ENCODE peak calls at places on chromosomes 3 and 15, in four cellular contexts. One of them, this sample, is unnamed.

GRCh38 chr3:177777699-177778098 is 580.4 kb upstream of the TBL1XR1 start:
- DNase-seq in GM12878: peak; percentile 20
- DNase-seq in H1: no peak
- DNase-seq in HepG2: peak; percentile 52
- DNase-seq in this sample: peak; percentile 36

GRCh38 chr15:95280711-95281110 is 1049.3 kb downstream of the MCTP2 start:
- DNase-seq in GM12878: no peak
- DNase-seq in H1: no peak
- DNase-seq in HepG2: no peak
- DNase-seq in this sample: no peak

GRCh38 chr15:64430000-64430735 is 30.2 kb upstream of the ZNF609 start:
- DNase-seq in GM12878: peak; percentile 65
- DNase-seq in H1: peak; percentile 69
- DNase-seq in HepG2: no peak
- DNase-seq in this sample: peak; percentile 91

GRCh38 chr3:32934150-32934742 is 17.2 kb upstream of the CCR4 start:
- DNase-seq in GM12878: no peak
- DNase-seq in H1: no peak
- DNase-seq in HepG2: no peak
- DNase-seq in this sample: peak; percentile 13

GRCh38 chr15:40146037-40146436 is 14.8 kb upstream of the BUB1B start:
- DNase-seq in GM12878: no peak
- DNase-seq in H1: no peak
- DNase-seq in HepG2: no peak
- DNase-seq in this sample: no peak

GRCh38 chr3:12155833-12156232 is 2.9 kb downstream of the TIMP4 start:
- DNase-seq in GM12878: no peak
- DNase-seq in H1: no peak
- DNase-seq in HepG2: peak; percentile 25
- DNase-seq in this sample: no peak

GRCh38 chr3:48243886-48244285 is 3.0 kb downstream of the ZNF589 start:
- DNase-seq in GM12878: no peak
- DNase-seq in H1: no peak
- DNase-seq in HepG2: no peak
- DNase-seq in this sample: no peak

GRCh38 chr3:151568095-151568685 is 107.3 kb upstream of the IGSF10 start:
- DNase-seq in GM12878: no peak
- DNase-seq in H1: no peak
- DNase-seq in HepG2: no peak
- DNase-seq in this sample: no peak

GRCh38 chr3:4689021-4689420 is 195.9 kb downstream of the ITPR1 start:
- DNase-seq in GM12878: no peak
- DNase-seq in H1: no peak
- DNase-seq in HepG2: no peak
- DNase-seq in this sample: no peak

GRCh38 chr3:125261031-125261430 is 48.5 kb upstream of the SLC12A8 start:
- DNase-seq in GM12878: no peak
- DNase-seq in H1: no peak
- DNase-seq in HepG2: no peak
- DNase-seq in this sample: no peak

GRCh38 chr15:86087808-86088207 is 8.1 kb downstream of the AGBL1 start:
- DNase-seq in GM12878: no peak
- DNase-seq in H1: no peak
- DNase-seq in HepG2: no peak
- DNase-seq in this sample: no peak

GRCh38 chr3:163543558-163544189 is 1534.6 kb downstream of the SI start:
- DNase-seq in GM12878: no peak
- DNase-seq in H1: no peak
- DNase-seq in HepG2: no peak
- DNase-seq in this sample: no peak

GRCh38 chr3:87336761-87337160 is 60.4 kb upstream of the POU1F1 start:
- DNase-seq in GM12878: no peak
- DNase-seq in H1: no peak
- DNase-seq in HepG2: no peak
- DNase-seq in this sample: no peak

GRCh38 chr3:51434746-51435323 is 43.8 kb downstream of the RBM15B start:
- DNase-seq in GM12878: peak; percentile 5
- DNase-seq in H1: no peak
- DNase-seq in HepG2: peak; percentile 48
- DNase-seq in this sample: peak; percentile 49

GRCh38 chr3:64125561-64125960 is 99.7 kb downstream of the PRICKLE2 start:
- DNase-seq in GM12878: no peak
- DNase-seq in H1: no peak
- DNase-seq in HepG2: no peak
- DNase-seq in this sample: no peak

GRCh38 chr3:127393131-127393820 is 105.4 kb upstream of the PRR20G start:
- DNase-seq in GM12878: no peak
- DNase-seq in H1: no peak
- DNase-seq in HepG2: no peak
- DNase-seq in this sample: no peak

GRCh38 chr15:47409038-47409437 is 308.3 kb upstream of the SEMA6D start:
- DNase-seq in GM12878: no peak
- DNase-seq in H1: no peak
- DNase-seq in HepG2: no peak
- DNase-seq in this sample: no peak

GRCh38 chr3:42535981-42536784 is 33.7 kb downstream of the VIPR1 start:
- DNase-seq in GM12878: no peak
- DNase-seq in H1: peak; percentile 59
- DNase-seq in HepG2: peak; percentile 60
- DNase-seq in this sample: peak; percentile 70

GRCh38 chr3:45644063-45644462 is 45.1 kb upstream of the SACM1L start:
- DNase-seq in GM12878: no peak
- DNase-seq in H1: no peak
- DNase-seq in HepG2: peak; percentile 27
- DNase-seq in this sample: no peak

GRCh38 chr3:156606729-156607128 is 51.8 kb upstream of the SSR3 start:
- DNase-seq in GM12878: no peak
- DNase-seq in H1: no peak
- DNase-seq in HepG2: no peak
- DNase-seq in this sample: no peak

GRCh38 chr3:42886294-42886822 is 10.7 kb upstream of the CYP8B1 start:
- DNase-seq in GM12878: no peak
- DNase-seq in H1: no peak
- DNase-seq in HepG2: no peak
- DNase-seq in this sample: no peak

GRCh38 chr3:42451116-42451515 is 40.7 kb upstream of the LYZL4 start:
- DNase-seq in GM12878: no peak
- DNase-seq in H1: no peak
- DNase-seq in HepG2: no peak
- DNase-seq in this sample: no peak

GRCh38 chr3:151859905-151860304 is 13.5 kb upstream of the SUCNR1 start:
- DNase-seq in GM12878: no peak
- DNase-seq in H1: no peak
- DNase-seq in HepG2: no peak
- DNase-seq in this sample: no peak

GRCh38 chr3:13057641-13058040 is 15.6 kb downstream of the IQSEC1 start:
- DNase-seq in GM12878: no peak
- DNase-seq in H1: no peak
- DNase-seq in HepG2: no peak
- DNase-seq in this sample: no peak

GRCh38 chr15:42581272-42581730 is 5.9 kb downstream of the STARD9 start:
- DNase-seq in GM12878: no peak
- DNase-seq in H1: peak; percentile 57
- DNase-seq in HepG2: peak; percentile 62
- DNase-seq in this sample: peak; percentile 62

GRCh38 chr15:82810863-82811421 is 1.5 kb downstream of the WHAMM start:
- DNase-seq in GM12878: peak; percentile 45
- DNase-seq in H1: no peak
- DNase-seq in HepG2: no peak
- DNase-seq in this sample: no peak

GRCh38 chr3:182682263-182683229 is 110.8 kb upstream of the ATP11B start:
- DNase-seq in GM12878: peak; percentile 5
- DNase-seq in H1: no peak
- DNase-seq in HepG2: peak; percentile 12
- DNase-seq in this sample: peak; percentile 35

GRCh38 chr3:525415-525814 is 328.9 kb downstream of the CHL1 start:
- DNase-seq in GM12878: no peak
- DNase-seq in H1: no peak
- DNase-seq in HepG2: no peak
- DNase-seq in this sample: no peak

GRCh38 chr3:195240171-195240701 is 30.7 kb downstream of the XXYLT1 start:
- DNase-seq in GM12878: no peak
- DNase-seq in H1: no peak
- DNase-seq in HepG2: peak; percentile 20
- DNase-seq in this sample: no peak

GRCh38 chr15:71610991-71611720 is 199.2 kb upstream of the NR2E3 start:
- DNase-seq in GM12878: no peak
- DNase-seq in H1: no peak
- DNase-seq in HepG2: no peak
- DNase-seq in this sample: no peak

GRCh38 chr3:109268181-109268580 is 48.1 kb downstream of the DPPA2 start:
- DNase-seq in GM12878: no peak
- DNase-seq in H1: no peak
- DNase-seq in HepG2: no peak
- DNase-seq in this sample: no peak

GRCh38 chr15:83692820-83693581 is 39.1 kb downstream of the ADAMTSL3 start:
- DNase-seq in GM12878: no peak
- DNase-seq in H1: no peak
- DNase-seq in HepG2: no peak
- DNase-seq in this sample: no peak

GRCh38 chr3:187122261-187122660 is 17.0 kb downstream of the RPL39L start:
- DNase-seq in GM12878: no peak
- DNase-seq in H1: no peak
- DNase-seq in HepG2: no peak
- DNase-seq in this sample: no peak

GRCh38 chr15:67865331-67865730 is 25.5 kb upstream of the RNU6-1 start:
- DNase-seq in GM12878: no peak
- DNase-seq in H1: no peak
- DNase-seq in HepG2: no peak
- DNase-seq in this sample: no peak

GRCh38 chr3:4950351-4950784 is 28.9 kb upstream of the BHLHE40 start:
- DNase-seq in GM12878: no peak
- DNase-seq in H1: no peak
- DNase-seq in HepG2: no peak
- DNase-seq in this sample: no peak

GRCh38 chr3:104856743-104857142 is 510.0 kb upstream of the ALCAM start:
- DNase-seq in GM12878: no peak
- DNase-seq in H1: no peak
- DNase-seq in HepG2: no peak
- DNase-seq in this sample: peak; percentile 8

DNA sequence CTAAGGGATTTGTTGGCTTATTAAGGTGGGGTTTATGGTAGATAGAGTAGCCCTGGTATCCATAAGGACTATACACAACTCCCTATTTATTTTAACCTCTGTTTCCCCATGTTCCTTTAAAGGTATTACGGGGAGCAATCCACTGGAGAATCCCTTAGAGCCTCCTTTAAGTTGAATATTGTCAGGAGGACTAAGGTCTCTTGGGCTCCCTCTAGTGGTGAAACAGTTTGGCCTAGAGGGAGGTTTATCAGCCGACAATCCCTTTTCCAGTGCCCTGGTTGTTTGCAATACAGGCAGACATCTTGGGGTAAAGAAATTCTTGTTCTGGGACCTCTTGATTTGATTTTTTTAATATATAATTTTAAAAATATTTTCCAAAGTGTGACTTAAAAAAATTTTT is 12.9 kb downstream of the OPA1 start:
- DNase-seq in GM12878: no peak
- DNase-seq in H1: peak; percentile 29
- DNase-seq in HepG2: peak; percentile 62
- DNase-seq in this sample: peak; percentile 60
- TF ChIP-seq SUZ12 in GM12878: no peak
- TF ChIP-seq SUZ12 in H1: no peak
- TF ChIP-seq SUZ12 in HepG2: no peak
- TF ChIP-seq SUZ12 in this sample: no peak

GRCh38 chr3:23489338-23490158 is 286.4 kb downstream of the UBE2E2 start:
- DNase-seq in GM12878: no peak
- DNase-seq in H1: no peak
- DNase-seq in HepG2: no peak
- DNase-seq in this sample: no peak

GRCh38 chr3:23487015-23487414 is 283.9 kb downstream of the UBE2E2 start:
- DNase-seq in GM12878: no peak
- DNase-seq in H1: no peak
- DNase-seq in HepG2: no peak
- DNase-seq in this sample: no peak

GRCh38 chr3:23484386-23484785 is 281.3 kb downstream of the UBE2E2 start:
- DNase-seq in GM12878: no peak
- DNase-seq in H1: no peak
- DNase-seq in HepG2: no peak
- DNase-seq in this sample: no peak

GRCh38 chr3:23488618-23489017 is 285.5 kb downstream of the UBE2E2 start:
- DNase-seq in GM12878: no peak
- DNase-seq in H1: no peak
- DNase-seq in HepG2: no peak
- DNase-seq in this sample: no peak

GRCh38 chr3:23485922-23486321 is 282.8 kb downstream of the UBE2E2 start:
- DNase-seq in GM12878: no peak
- DNase-seq in H1: no peak
- DNase-seq in HepG2: no peak
- DNase-seq in this sample: no peak
- TF ChIP-seq ZNF274 in GM12878: no peak
- TF ChIP-seq ZNF274 in H1: no peak
- TF ChIP-seq ZNF274 in HepG2: no peak
- TF ChIP-seq ZNF274 in this sample: no peak

GRCh38 chr3:10337323-10338163 is 16.6 kb upstream of the SEC13 start:
- DNase-seq in GM12878: no peak
- DNase-seq in H1: no peak
- DNase-seq in HepG2: no peak
- DNase-seq in this sample: no peak
- TF ChIP-seq SUZ12 in GM12878: no peak
- TF ChIP-seq SUZ12 in H1: no peak
- TF ChIP-seq SUZ12 in HepG2: no peak
- TF ChIP-seq SUZ12 in this sample: no peak

GRCh38 chr3:99344216-99344615 is 294.2 kb upstream of the COL8A1 start:
- DNase-seq in GM12878: no peak
- DNase-seq in H1: no peak
- DNase-seq in HepG2: no peak
- DNase-seq in this sample: no peak

GRCh38 chr3:99351097-99351496 is 287.3 kb upstream of the COL8A1 start:
- DNase-seq in GM12878: no peak
- DNase-seq in H1: no peak
- DNase-seq in HepG2: no peak
- DNase-seq in this sample: no peak

GRCh38 chr3:99352811-99353210 is 285.6 kb upstream of the COL8A1 start:
- DNase-seq in GM12878: no peak
- DNase-seq in H1: no peak
- DNase-seq in HepG2: no peak
- DNase-seq in this sample: no peak

GRCh38 chr3:99348451-99348850 is 289.9 kb upstream of the COL8A1 start:
- DNase-seq in GM12878: no peak
- DNase-seq in H1: no peak
- DNase-seq in HepG2: no peak
- DNase-seq in this sample: no peak
- TF ChIP-seq ZNF274 in GM12878: no peak
- TF ChIP-seq ZNF274 in H1: no peak
- TF ChIP-seq ZNF274 in HepG2: no peak
- TF ChIP-seq ZNF274 in this sample: no peak

DNA sequence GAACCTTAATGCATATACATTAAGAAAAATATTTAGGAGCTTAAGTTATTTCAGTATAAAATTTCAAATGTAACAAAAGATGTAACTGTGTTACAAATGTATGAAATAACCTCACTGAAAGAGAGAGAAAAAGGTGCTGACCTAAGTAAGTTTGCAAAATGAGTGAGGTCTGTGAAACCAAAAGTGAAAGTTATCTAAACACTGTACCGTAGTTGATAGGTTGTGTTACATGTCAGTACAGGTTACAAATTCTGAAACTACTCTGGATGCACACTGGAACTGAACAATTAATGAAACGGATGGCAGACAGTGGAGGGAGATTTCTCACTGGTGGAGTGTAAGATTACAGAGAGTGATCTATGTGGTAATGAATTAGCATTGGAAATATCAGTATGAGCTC is 420.7 kb downstream of the ZNF385D start:
- DNase-seq in GM12878: peak; percentile 9
- DNase-seq in H1: no peak
- DNase-seq in HepG2: no peak
- DNase-seq in this sample: no peak
- TF ChIP-seq SUZ12 in GM12878: no peak
- TF ChIP-seq SUZ12 in H1: no peak
- TF ChIP-seq SUZ12 in HepG2: no peak
- TF ChIP-seq SUZ12 in this sample: no peak

This sample was measured in NT2/D1.